ENCODE peak calls at places on chromosomes 16 and 17, in eight cellular contexts. V is H1, A is HepG2, T is stomach, I is transverse colon, U is sigmoid colon, X is K562, Q is esophagus muscularis mucosa. E is an unnamed sample. For H3K4me1, the result is how much of the 10 kb centered on the place peaks cover.

GRCh38 chr16:80585764-80586163 is 45.0 kb downstream of the DYNLRB2 start:
- DNase-seq in V (no peak), A (no peak), T (no peak), I (no peak), U (no peak), X (no peak), Q (no peak), E (no peak)

GRCh38 chr17:16652847-16653366 is 743 bp downstream of the ZNF624 start:
- DNase-seq in V (no peak), A (no peak), T (no peak), I (no peak), U (no peak), X (no peak), Q (no peak), E (no peak)

GRCh38 chr17:79465011-79466006 is 145.5 kb downstream of the RBFOX3 start:
- DNase-seq in V (no peak), A (no peak), T (no peak), I (no peak), U (no peak), X (no peak), Q (no peak), E (no peak)

GRCh38 chr16:69417537-69418199 is 6.8 kb upstream of the CYB5B start:
- DNase-seq in V (no peak), A (peak), T (no peak), I (no peak), U (no peak), X (no peak), Q (no peak), E (no peak)

GRCh38 chr17:67503184-67503583 is 126.1 kb downstream of the PITPNC1 start:
- DNase-seq in V (no peak), A (no peak), T (no peak), I (no peak), U (no peak), X (no peak), Q (no peak), E (no peak)

GRCh38 chr17:31321481-31321880 is at the start of gene EVI2A:
- DNase-seq in V (no peak), A (no peak), T (no peak), I (peak), U (no peak), X (no peak), Q (no peak), E (no peak)

GRCh38 chr16:8908779-8909468 is 26.8 kb downstream of the LITAFD start:
- DNase-seq in V (no peak), A (no peak), T (no peak), I (no peak), U (no peak), X (no peak), Q (no peak), E (no peak)

GRCh38 chr17:49456172-49456965 is 38.7 kb upstream of the NGFR start:
- DNase-seq in V (no peak), A (no peak), T (no peak), I (no peak), U (no peak), X (no peak), Q (no peak), E (no peak)

GRCh38 chr16:54242199-54242598 is 44.4 kb downstream of the IRX3 start:
- DNase-seq in V (peak), A (peak), T (no peak), I (no peak), U (no peak), X (peak), Q (no peak), E (peak)

GRCh38 chr16:27526169-27526568 is 23.5 kb downstream of the GTF3C1 start:
- DNase-seq in V (no peak), A (no peak), T (peak), I (no peak), U (no peak), X (peak), Q (no peak), E (no peak)

GRCh38 chr16:1812732-1813163 is 13.9 kb downstream of the HAGH start:
- DNase-seq in V (no peak), A (peak), T (peak), I (peak), U (peak), X (peak), Q (peak), E (peak)

GRCh38 chr17:62700964-62701705 is 73.7 kb downstream of the MRC2 start:
- DNase-seq in V (no peak), A (no peak), T (no peak), I (no peak), U (peak), X (no peak), Q (no peak), E (no peak)

GRCh38 chr16:4200000-4200780 is 41.7 kb downstream of the SRL start:
- DNase-seq in V (peak), A (peak), T (peak), I (peak), U (peak), X (peak), Q (peak), E (no peak)

GRCh38 chr17:49787932-49788442 is 494 bp upstream of the KAT7 start:
- DNase-seq in V (peak), A (no peak), T (no peak), I (peak), U (no peak), X (no peak), Q (no peak), E (no peak)

GRCh38 chr16:13480801-13481200 is 439.2 kb upstream of the ERCC4 start:
- DNase-seq in V (no peak), A (no peak), T (no peak), I (no peak), U (no peak), X (no peak), Q (no peak), E (no peak)
- TF ChIP-seq POLR2AphosphoS5 in V (no peak), A (no peak), T (no peak), I (no peak), U (no peak), X (no peak), Q (no peak), E (no peak)

DNA sequence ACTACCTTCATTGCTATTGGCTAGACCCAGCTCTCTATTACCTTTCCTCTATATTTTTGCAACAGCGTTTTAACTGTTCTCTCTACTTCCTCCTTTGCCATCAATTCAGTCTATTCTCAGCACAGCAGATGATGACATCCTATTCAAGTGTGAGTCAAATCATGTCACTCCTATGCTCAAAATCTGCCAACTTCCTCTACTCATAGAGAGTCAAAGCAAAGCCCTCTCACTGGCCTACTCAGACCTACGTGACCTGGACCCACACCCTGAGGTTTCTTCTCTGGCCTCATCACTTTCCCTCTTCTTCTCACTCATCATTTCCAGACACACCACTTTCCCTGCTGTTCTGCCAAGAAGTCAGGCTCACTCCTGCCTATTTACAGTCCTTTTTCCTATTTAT is 289.0 kb upstream of the AXIN2 start:
- DNase-seq in V (no peak), A (no peak), T (no peak), I (no peak), U (no peak), X (no peak), Q (no peak), E (no peak)
- TF ChIP-seq EP300 in V (no peak), A (no peak), T (no peak), I (no peak), U (no peak), X (no peak), Q (no peak), E (no peak)

GRCh38 chr17:64077409-64077808 is 52.5 kb downstream of the ERN1 start:
- DNase-seq in V (no peak), A (no peak), T (peak), I (no peak), U (no peak), X (no peak), Q (no peak), E (no peak)
- H3K4me1 ChIP-seq in V (under half), A (half or more), T (under half), I (under half), U (under half), X (under half), Q (under half), E (under half)

DNA sequence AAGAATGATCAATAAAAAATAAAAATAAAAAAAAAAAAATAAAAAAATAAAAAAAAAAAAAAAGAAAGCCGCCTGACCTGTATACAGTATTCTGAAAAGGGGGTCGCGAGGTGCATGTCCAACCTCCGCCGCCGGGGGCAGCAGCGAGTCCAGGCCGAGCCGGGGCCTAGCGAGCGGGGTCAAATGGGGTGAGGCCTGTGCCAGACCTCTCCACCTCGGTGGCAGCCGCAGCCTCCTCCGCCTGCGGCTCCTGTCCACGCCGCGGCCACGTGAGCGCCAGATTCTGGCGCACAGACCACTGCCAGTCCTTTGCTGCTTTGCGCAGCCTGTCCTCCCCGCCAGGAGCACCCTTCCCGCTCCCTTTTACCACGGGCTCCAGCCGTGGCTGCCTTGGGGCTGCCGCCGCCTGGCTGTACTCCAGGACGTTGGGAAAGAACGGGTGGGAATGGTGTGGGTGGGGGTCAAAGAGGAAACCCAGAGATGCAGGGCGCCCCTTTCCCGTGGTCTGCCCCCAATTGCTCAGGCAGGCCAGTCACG is 2.4 kb upstream of the BCKDK start:
- DNase-seq in V (peak), A (peak), T (peak), I (peak), U (peak), X (peak), Q (peak), E (peak)
- TF ChIP-seq POLR2AphosphoS5 in V (no peak), A (peak), T (peak), I (peak), U (peak), X (no peak), Q (peak), E (peak)

GRCh38 chr17:78147315-78147998 is 1.3 kb downstream of the C17orf99 start:
- DNase-seq in V (no peak), A (no peak), T (peak), I (peak), U (no peak), X (no peak), Q (no peak), E (no peak)
- TF ChIP-seq EP300 in V (no peak), A (no peak), T (no peak), I (no peak), U (no peak), X (no peak), Q (no peak), E (no peak)

GRCh38 chr17:3920940-3921852 is 4.9 kb upstream of the P2RX1 start:
- DNase-seq in V (no peak), A (no peak), T (peak), I (no peak), U (no peak), X (no peak), Q (no peak), E (no peak)
- H3K4me1 ChIP-seq in V (under half), A (under half), T (under half), I (under half), U (under half), X (under half), Q (under half), E (under half)

GRCh38 chr17:43368740-43369506 is 29.9 kb upstream of the ARL4D start:
- DNase-seq in V (peak), A (peak), T (peak), I (peak), U (peak), X (no peak), Q (peak), E (peak)
- TF ChIP-seq POLR2AphosphoS5 in V (peak), A (peak), T (peak), I (no peak), U (peak), X (no peak), Q (no peak), E (peak)

GRCh38 chr17:14474591-14474990 is 173.7 kb downstream of the HS3ST3B1 start:
- DNase-seq in V (no peak), A (no peak), T (no peak), I (no peak), U (no peak), X (no peak), Q (no peak), E (no peak)
- TF ChIP-seq EP300 in V (no peak), A (no peak), T (no peak), I (no peak), U (no peak), X (no peak), Q (no peak), E (no peak)

E was measured in suprapubic skin.